ENCODE peak calls at places on chromosomes 4 and X, in nine cellular contexts. Z is hepatocyte, C is GM23248, M is SK-N-SH, K is neural progenitor cell, B is HCT116, P is GM23338, U is PC-3, V is MM.1S. J is an unnamed sample.

GRCh38 chr4:11354531-11354930 is 74.2 kb downstream of the HS3ST1 start:
- DNase-seq in M (no peak), C (no peak), K (no peak), Z (no peak), U (no peak), B (no peak), P (no peak), V (no peak), J (no peak)

GRCh38 chrX:9895225-9895912 is 71.8 kb upstream of the CLDN34 start:
- DNase-seq in Z (no peak), V (no peak), P (no peak), B (no peak), U (no peak), M (no peak), K (no peak), C (no peak), J (no peak)

GRCh38 chr4:177484613-177485021 is 42.4 kb upstream of the AGA start:
- DNase-seq in K (no peak), B (peak), Z (no peak), V (no peak), M (no peak), C (peak), P (peak), U (peak), J (no peak)

GRCh38 chrX:39605183-39605582 is 492.6 kb downstream of the BCOR start:
- DNase-seq in V (no peak), P (no peak), C (peak), U (no peak), B (no peak), K (peak), Z (no peak), M (peak), J (no peak)

GRCh38 chr4:155403886-155404285 is 27.1 kb upstream of the MAP9 start:
- DNase-seq in P (peak), K (peak), M (peak), Z (peak), V (peak), B (peak), U (peak), C (peak), J (no peak)

GRCh38 chrX:151753313-151754041 is 18.9 kb downstream of the CNGA2 start:
- DNase-seq in K (peak), M (peak), U (peak), B (peak), C (peak), Z (peak), V (peak), P (peak), J (no peak)

GRCh38 chr4:159682996-159683395 is 580.1 kb downstream of the RAPGEF2 start:
- DNase-seq in C (no peak), U (peak), V (no peak), B (no peak), M (no peak), P (no peak), Z (no peak), K (no peak), J (no peak)

GRCh38 chrX:22800360-22800759 is 199.4 kb upstream of the DDX53 start:
- DNase-seq in V (no peak), B (no peak), C (peak), P (peak), Z (peak), U (peak), M (no peak), K (no peak), J (no peak)

GRCh38 chr4:120977435-120977997 is 55.0 kb upstream of the PRDM5 start:
- DNase-seq in C (peak), M (peak), B (peak), V (peak), P (peak), U (peak), K (peak), Z (peak), J (peak)

GRCh38 chr4:26909369-26909768 is 48.7 kb downstream of the STIM2 start:
- DNase-seq in U (no peak), P (no peak), M (no peak), V (no peak), Z (no peak), K (no peak), C (no peak), B (no peak), J (no peak)

GRCh38 chrX:147573266-147573665 is 338.5 kb upstream of the FMR1 start:
- DNase-seq in P (peak), U (no peak), K (no peak), Z (no peak), M (no peak), C (no peak), V (no peak), B (no peak), J (no peak)

GRCh38 chr4:186241616-186242015 is 14.3 kb downstream of the KLKB1 start:
- DNase-seq in K (no peak), Z (no peak), U (no peak), B (no peak), M (no peak), C (no peak), P (no peak), V (no peak), J (no peak)

GRCh38 chr4:109025471-109026076 is 262.7 kb upstream of the ETNPPL start:
- DNase-seq in V (no peak), M (no peak), K (no peak), U (no peak), P (no peak), Z (no peak), C (no peak), B (no peak), J (no peak)

GRCh38 chrX:11533211-11533651 is 132.5 kb downstream of the ARHGAP6 start:
- DNase-seq in K (peak), P (peak), M (peak), V (peak), C (peak), U (peak), B (peak), Z (peak), J (peak)

GRCh38 chr4:77877771-77878170 is 15.1 kb downstream of the MRPL1 start:
- DNase-seq in K (no peak), B (no peak), C (no peak), P (peak), M (no peak), V (no peak), Z (no peak), U (no peak), J (no peak)

GRCh38 chr4:3429651-3430050 is 12.1 kb upstream of the HGFAC start:
- DNase-seq in K (no peak), V (no peak), M (no peak), B (no peak), C (no peak), P (no peak), U (no peak), Z (no peak), J (no peak)

GRCh38 chr4:3427134-3427476 is 14.7 kb upstream of the HGFAC start:
- DNase-seq in V (no peak), B (no peak), P (no peak), U (no peak), M (no peak), Z (no peak), C (no peak), K (no peak), J (no peak)

GRCh38 chr4:3430524-3430923 is 11.2 kb upstream of the HGFAC start:
- DNase-seq in C (no peak), B (no peak), M (no peak), Z (no peak), K (no peak), U (no peak), V (no peak), P (no peak), J (no peak)

GRCh38 chr4:3426465-3427133 is 15.2 kb upstream of the HGFAC start:
- DNase-seq in M (no peak), Z (no peak), U (no peak), B (no peak), C (no peak), V (no peak), P (no peak), K (no peak), J (peak)

GRCh38 chr4:3427706-3428446 is 13.9 kb upstream of the HGFAC start:
- DNase-seq in P (no peak), B (no peak), C (no peak), M (no peak), Z (no peak), V (no peak), U (no peak), K (no peak), J (no peak)
- H3K27ac ChIP-seq in P (no peak), B (no peak), C (no peak), M (no peak), Z (no peak), V (no peak), U (no peak), K (no peak), J (no peak)

DNA sequence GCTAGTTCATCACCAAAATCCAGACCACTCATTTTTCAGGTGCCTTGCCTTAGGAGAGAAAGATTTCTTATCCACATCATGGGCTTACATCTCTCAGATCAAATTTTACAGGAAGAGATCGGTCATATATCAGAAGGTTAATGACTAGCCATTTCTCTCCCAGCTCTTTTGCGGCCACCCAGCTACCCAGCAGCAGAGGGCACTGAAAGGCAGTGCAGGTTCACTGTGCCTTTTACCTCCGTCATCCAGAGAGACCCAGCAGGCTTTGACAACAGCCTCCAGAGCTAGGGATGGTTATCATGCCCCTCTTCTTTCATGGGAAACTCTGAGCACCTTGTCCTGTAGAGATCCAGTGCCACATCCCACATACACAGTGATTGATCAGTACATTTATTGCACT is 384.8 kb downstream of the AFF2 start:
- DNase-seq in U (no peak), V (no peak), C (no peak), P (peak), B (no peak), Z (no peak), K (no peak), M (no peak), J (no peak)
- TF ChIP-seq EZH2phosphoT487 in U (no peak), V (no peak), C (no peak), P (no peak), B (no peak), Z (no peak), K (no peak), M (no peak), J (no peak)

DNA sequence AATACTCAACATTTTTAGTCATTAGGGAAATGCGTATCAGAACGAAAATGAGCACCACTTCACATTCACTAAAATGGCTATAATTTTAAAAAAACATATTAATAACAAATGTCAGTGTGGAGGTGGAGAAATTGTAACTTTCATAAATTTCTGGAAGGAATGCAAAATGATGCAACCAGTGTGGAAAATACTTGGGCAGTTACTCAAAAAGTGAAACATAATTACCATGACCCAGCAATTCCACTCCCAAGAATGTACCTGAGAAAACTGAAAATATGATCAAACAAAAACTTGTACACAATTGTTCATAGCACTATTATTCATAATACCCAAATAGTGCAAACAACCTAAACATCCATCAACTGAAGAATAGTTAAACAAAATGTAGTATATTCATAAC is 76.1 kb upstream of the FAM241A start:
- DNase-seq in B (no peak), P (no peak), M (no peak), K (no peak), V (no peak), Z (no peak), C (peak), U (peak), J (no peak)
- H3K27ac ChIP-seq in B (no peak), P (no peak), M (no peak), K (no peak), V (no peak), Z (no peak), C (no peak), U (no peak), J (no peak)

DNA sequence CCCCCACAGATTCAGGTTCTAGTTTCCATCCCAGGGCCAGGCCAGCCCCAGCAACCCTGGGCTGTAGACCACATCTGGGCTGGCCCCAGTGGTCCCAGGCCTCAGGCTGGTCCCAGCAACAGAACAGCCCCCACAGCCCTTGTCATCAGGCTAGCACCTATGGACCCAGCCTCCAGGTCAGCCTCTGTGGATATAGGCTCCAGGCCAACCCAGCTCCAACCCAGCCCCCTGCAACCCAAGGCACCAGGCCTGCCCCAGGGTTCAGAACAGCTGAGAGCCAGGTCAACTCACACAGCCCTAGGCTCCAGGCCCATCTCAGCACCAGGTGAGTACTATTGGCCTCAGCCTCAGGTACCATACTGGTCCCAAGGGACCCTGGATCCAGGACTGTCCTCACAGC is 155.3 kb downstream of the PWWP3B start:
- DNase-seq in Z (no peak), V (no peak), C (no peak), P (no peak), U (no peak), B (no peak), K (no peak), M (no peak), J (no peak)
- TF ChIP-seq EZH2phosphoT487 in Z (no peak), V (no peak), C (no peak), P (no peak), U (no peak), B (no peak), K (no peak), M (no peak), J (no peak)

DNA sequence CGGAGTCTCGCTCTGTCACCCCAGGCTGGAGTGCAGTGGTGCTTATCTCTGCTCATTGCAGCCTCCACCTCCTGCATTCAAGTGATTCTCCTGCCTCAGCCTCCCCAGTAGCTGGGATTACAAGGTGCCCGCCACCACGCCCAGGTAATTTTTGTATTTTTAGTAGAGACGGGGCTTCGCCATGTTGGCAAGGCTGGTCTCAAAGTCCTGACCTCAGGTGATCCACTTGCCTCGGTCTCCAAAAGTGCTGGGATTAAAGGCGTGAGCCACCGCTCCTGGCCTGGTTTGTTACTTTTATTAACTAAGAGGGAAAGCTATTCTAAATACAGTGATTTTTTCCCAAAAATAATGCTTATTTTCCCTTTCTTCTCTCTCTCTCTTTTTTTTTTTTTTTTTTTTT is 866 bp upstream of the CENPE start:
- DNase-seq in P (no peak), V (no peak), C (no peak), K (no peak), B (no peak), Z (no peak), U (no peak), M (no peak), J (no peak)
- H3K27ac ChIP-seq in P (no peak), V (peak), C (peak), K (no peak), B (peak), Z (peak), U (no peak), M (no peak), J (peak)

J was measured in OCI-LY7.